ENCODE peak calls at places on chromosome 19, in five cellular contexts. V is heart left ventricle, U is HCT116, H is uterus, E is transverse colon. C is an unnamed sample.

GRCh38 chr19:21202865-21203494 is 61.1 kb downstream of the ZNF431 start:
- DNase-seq in V (no peak), U (peak; percentile 32), H (no peak), E (no peak), C (no peak)

GRCh38 chr19:33809960-33810359 is 13.3 kb downstream of the KCTD15 start:
- DNase-seq in E (no peak), H (no peak), V (peak; percentile 59), U (no peak), C (no peak)

GRCh38 chr19:41844601-41845000 is at the start of gene LYPD4:
- DNase-seq in H (no peak), V (no peak), U (no peak), E (no peak), C (no peak)

GRCh38 chr19:40592170-40592569 is 9.0 kb upstream of the LTBP4 start:
- DNase-seq in V (no peak), E (no peak), U (no peak), H (no peak), C (no peak)

GRCh38 chr19:31402931-31403330 is 53.7 kb upstream of the TSHZ3 start:
- DNase-seq in E (no peak), H (no peak), U (no peak), V (no peak), C (no peak)

GRCh38 chr19:17405250-17406038 is at the start of gene BST2:
- DNase-seq in V (peak; percentile 69), U (no peak), E (peak; percentile 51), H (peak; percentile 75), C (peak; percentile 68)

GRCh38 chr19:38852231-38853044 is 2.7 kb upstream of the HNRNPL start:
- DNase-seq in U (no peak), H (peak; percentile 70), V (peak; percentile 72), E (peak; percentile 65), C (peak; percentile 83)

GRCh38 chr19:40612831-40613668 is 11.9 kb downstream of the LTBP4 start:
- DNase-seq in V (peak; percentile 64), E (peak; percentile 70), U (no peak), H (no peak), C (no peak)

GRCh38 chr19:21117041-21117907 is 24.6 kb upstream of the ZNF431 start:
- DNase-seq in U (no peak), H (no peak), V (no peak), E (no peak), C (no peak)

GRCh38 chr19:48685583-48685982 is 10.2 kb upstream of the FUT2 start:
- DNase-seq in U (no peak), V (no peak), H (no peak), E (no peak), C (no peak)

GRCh38 chr19:6362351-6362801 is 1.0 kb downstream of the CLPP start:
- DNase-seq in V (no peak), U (no peak), H (no peak), E (no peak), C (no peak)

GRCh38 chr19:10284641-10285278 is 2.0 kb upstream of the ICAM4 start:
- DNase-seq in E (no peak), U (no peak), V (no peak), H (no peak), C (no peak)

GRCh38 chr19:12792048-12792852 is 964 bp downstream of the JUNB start:
- DNase-seq in U (no peak), E (peak; percentile 79), V (peak; percentile 75), H (peak; percentile 61), C (peak; percentile 69)

GRCh38 chr19:21765151-21765550 is 2.2 kb downstream of the ZNF100 start:
- DNase-seq in V (no peak), E (no peak), U (peak; percentile 2), H (no peak), C (no peak)

GRCh38 chr19:44142014-44142523 is 715 bp downstream of the ZNF234 start:
- DNase-seq in U (no peak), E (no peak), H (no peak), V (no peak), C (no peak)

GRCh38 chr19:33796164-33797100 is at the start of gene KCTD15:
- DNase-seq in U (no peak), V (no peak), E (peak; percentile 45), H (peak; percentile 55), C (peak; percentile 53)

GRCh38 chr19:40381321-40381720 is 8.7 kb downstream of the HIPK4 start:
- DNase-seq in H (no peak), V (no peak), E (no peak), U (no peak), C (no peak)

GRCh38 chr19:19551862-19552192 is 13.8 kb downstream of the CILP2 start:
- DNase-seq in V (no peak), E (no peak), U (no peak), H (no peak), C (no peak)

GRCh38 chr19:5094768-5095567 is 126.1 kb downstream of the KDM4B start:
- DNase-seq in E (no peak), U (no peak), V (no peak), H (no peak), C (no peak)

GRCh38 chr19:5452594-5453565 is 2.3 kb upstream of the ZNRF4 start:
- DNase-seq in U (peak; percentile 78), E (no peak), H (no peak), V (no peak), C (no peak)

GRCh38 chr19:42352216-42352892 is 26.9 kb downstream of the MEGF8 start:
- DNase-seq in V (no peak), H (no peak), U (no peak), E (no peak), C (no peak)

GRCh38 chr19:58356236-58356970 is 3.1 kb upstream of the A1BG start:
- DNase-seq in E (no peak), H (no peak), V (no peak), U (no peak), C (no peak)

GRCh38 chr19:39557791-39558622 is 18.0 kb upstream of the EID2 start:
- DNase-seq in E (no peak), U (no peak), H (no peak), V (no peak), C (no peak)

DNA sequence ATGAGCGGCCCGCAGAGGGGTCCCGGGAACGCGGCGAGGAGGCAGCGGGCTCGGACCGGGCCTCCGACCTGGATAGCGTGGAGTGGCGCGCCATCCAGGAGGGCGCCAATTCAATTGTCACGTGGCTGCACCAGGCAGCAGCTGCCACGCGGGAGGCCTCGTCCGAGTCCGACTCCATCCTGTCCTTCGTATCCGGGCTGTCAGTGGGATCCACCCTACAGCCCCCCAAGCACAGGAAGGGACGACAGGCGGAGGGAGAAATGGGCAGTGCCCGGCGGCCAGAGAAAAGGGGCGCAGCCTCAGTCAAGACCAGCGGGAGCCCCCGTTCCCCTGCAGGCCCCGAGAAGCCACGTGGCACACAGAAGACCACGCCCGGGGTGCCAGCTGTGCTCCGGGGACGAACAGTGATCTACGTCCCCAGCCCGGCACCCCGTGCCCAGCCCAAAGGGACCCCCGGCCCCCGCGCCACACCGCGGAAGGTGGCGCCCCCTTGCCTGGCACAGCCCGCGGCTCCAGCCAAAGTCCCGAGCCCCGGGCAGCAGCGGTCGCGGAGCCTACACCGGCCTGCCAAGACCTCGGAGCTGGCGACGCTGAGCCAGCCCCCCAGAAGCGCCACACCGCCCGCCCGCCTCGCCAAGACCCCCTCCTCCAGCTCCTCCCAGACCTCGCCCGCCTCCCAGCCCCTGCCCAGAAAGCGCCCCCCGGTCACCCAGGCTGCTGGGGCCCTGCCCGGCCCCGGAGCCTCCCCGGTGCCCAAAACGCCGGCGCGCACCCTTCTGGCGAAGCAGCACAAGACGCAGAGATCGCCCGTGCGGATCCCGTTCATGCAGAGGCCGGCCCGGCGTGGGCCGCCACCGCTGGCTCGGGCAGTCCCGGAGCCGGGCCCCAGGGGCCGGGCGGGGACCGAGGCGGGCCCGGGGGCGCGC is 10.5 kb downstream of the C19orf25 start:
- DNase-seq in V (no peak), U (no peak), E (no peak), H (no peak), C (peak; percentile 66)
- TF ChIP-seq CTCF in V (no peak), U (no peak), E (no peak), H (no peak), C (peak; percentile 15)

GRCh38 chr19:35856001-35856400 is 710 bp upstream of the KIRREL2 start:
- DNase-seq in H (no peak), V (no peak), U (no peak), E (no peak), C (no peak)

GRCh38 chr19:35853038-35853756 is 893 bp upstream of the NPHS1 start:
- DNase-seq in H (no peak), E (no peak), U (no peak), V (no peak), C (no peak)

GRCh38 chr19:35859414-35859813 is 2.7 kb downstream of the KIRREL2 start:
- DNase-seq in E (no peak), H (no peak), U (no peak), V (no peak), C (no peak)

GRCh38 chr19:35858311-35858710 is 1.6 kb downstream of the KIRREL2 start:
- DNase-seq in H (no peak), U (no peak), V (no peak), E (no peak), C (no peak)

GRCh38 chr19:35856546-35857149 is at the start of gene KIRREL2:
- DNase-seq in H (no peak), U (no peak), V (no peak), E (no peak), C (no peak)
- H3K4me3 ChIP-seq in H (peak within 1 kb of the TSS; percentile 24), U (no peak within 1 kb of the TSS), V (peak within 1 kb of the TSS; percentile 47), E (peak within 1 kb of the TSS; percentile 37), C (peak within 1 kb of the TSS; percentile 39)

GRCh38 chr19:4055209-4055552 is 11.5 kb downstream of the ZBTB7A start:
- DNase-seq in H (no peak), V (no peak), E (no peak), U (no peak), C (no peak)

GRCh38 chr19:4054471-4055208 is 12.1 kb downstream of the ZBTB7A start:
- DNase-seq in U (no peak), V (no peak), H (no peak), E (no peak), C (peak; percentile 58)

GRCh38 chr19:4052993-4053422 is 13.7 kb downstream of the ZBTB7A start:
- DNase-seq in V (no peak), H (no peak), E (peak; percentile 76), U (no peak), C (peak; percentile 63)

GRCh38 chr19:4052114-4052992 is 14.3 kb downstream of the ZBTB7A start:
- DNase-seq in V (peak; percentile 70), E (peak; percentile 94), H (peak; percentile 47), U (no peak), C (peak; percentile 96)

GRCh38 chr19:4053423-4054324 is 13.0 kb downstream of the ZBTB7A start:
- DNase-seq in E (peak; percentile 70), V (no peak), U (no peak), H (no peak), C (no peak)
- TF ChIP-seq POLR2A in E (no peak), V (no peak), U (no peak), H (no peak), C (no peak)

DNA sequence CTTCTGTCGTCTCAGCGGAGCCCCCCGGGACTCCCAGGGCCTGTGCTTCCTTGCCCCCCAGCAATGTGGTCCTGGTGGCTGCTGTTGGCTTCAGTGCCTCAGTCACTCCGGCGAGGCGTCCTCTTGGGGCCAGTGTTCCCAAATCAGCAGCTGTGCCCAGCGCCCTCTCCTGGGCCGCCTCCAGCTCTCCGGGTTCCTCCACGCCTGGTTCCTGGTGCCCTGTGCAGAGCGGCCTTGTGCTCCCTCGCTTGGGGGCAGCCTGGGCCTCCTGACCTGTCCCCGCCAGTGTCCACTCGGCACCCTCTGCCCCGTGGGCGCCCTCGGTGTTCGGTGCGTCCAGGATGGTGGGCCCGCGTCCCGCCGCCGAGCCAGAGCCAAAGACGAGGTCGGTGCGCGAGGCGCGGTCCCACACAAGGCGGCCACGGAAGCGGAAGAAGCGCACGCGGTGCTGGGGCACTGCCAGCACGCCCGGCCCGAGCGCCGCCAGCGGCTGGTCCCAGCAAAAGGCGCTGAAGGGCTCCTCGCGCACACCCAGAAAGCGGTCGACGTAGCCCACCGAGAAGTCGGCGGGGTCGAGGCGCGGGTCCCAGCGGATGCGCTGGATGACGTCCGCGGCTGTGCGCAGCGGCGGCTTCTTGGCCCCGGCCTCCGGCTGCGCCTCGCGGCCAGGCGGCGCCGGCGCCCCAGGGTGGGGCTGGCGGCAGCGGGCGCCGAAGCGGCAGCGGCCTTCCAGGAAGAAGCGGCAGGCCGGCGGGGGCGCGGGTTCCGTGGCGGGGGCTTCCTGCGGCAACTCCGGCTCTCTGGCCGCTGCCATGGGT is 656 bp downstream of the LENG9 start:
- DNase-seq in U (no peak), H (peak; percentile 74), V (peak; percentile 81), E (peak; percentile 80), C (peak; percentile 80)
- TF ChIP-seq CTCF in U (peak; percentile 41), H (peak; percentile 27), V (no peak), E (peak; percentile 26), C (peak; percentile 15)